ENCODE peak calls at places on chromosomes 4 and X, in four cellular contexts. One of them, this sample, is unnamed.

GRCh38 chr4:63619771-63620170 is 789.5 kb downstream of the TECRL start:
- DNase-seq in GM12878: no peak
- DNase-seq in K562: no peak
- DNase-seq in HepG2: no peak
- DNase-seq in this sample: no peak

GRCh38 chrX:10231461-10231860 is 74.7 kb downstream of the CLCN4 start:
- DNase-seq in GM12878: no peak
- DNase-seq in HepG2: no peak
- DNase-seq in K562: no peak
- DNase-seq in this sample: no peak

GRCh38 chr4:66794635-66795034 is 750.7 kb downstream of the CENPC start:
- DNase-seq in K562: no peak
- DNase-seq in GM12878: no peak
- DNase-seq in HepG2: no peak
- DNase-seq in this sample: no peak

GRCh38 chr4:13515268-13515667 is 29.0 kb downstream of the NKX3-2 start:
- DNase-seq in HepG2: no peak
- DNase-seq in GM12878: no peak
- DNase-seq in K562: no peak
- DNase-seq in this sample: no peak

GRCh38 chrX:110041980-110042379 is 39.1 kb downstream of the TMEM164 start:
- DNase-seq in GM12878: no peak
- DNase-seq in K562: no peak
- DNase-seq in HepG2: no peak
- DNase-seq in this sample: no peak

GRCh38 chrX:109632906-109633504 is 8.0 kb upstream of the KCNE5 start:
- DNase-seq in GM12878: no peak
- DNase-seq in K562: peak
- DNase-seq in HepG2: no peak
- DNase-seq in this sample: peak

GRCh38 chr4:147591048-147591577 is 26.1 kb upstream of the TMEM184C start:
- DNase-seq in K562: no peak
- DNase-seq in HepG2: no peak
- DNase-seq in GM12878: no peak
- DNase-seq in this sample: no peak

GRCh38 chrX:118315529-118315928 is 30.4 kb upstream of the WDR44 start:
- DNase-seq in GM12878: no peak
- DNase-seq in HepG2: no peak
- DNase-seq in K562: no peak
- DNase-seq in this sample: no peak

GRCh38 chr4:87042986-87043820 is 108.4 kb downstream of the AFF1 start:
- DNase-seq in GM12878: no peak
- DNase-seq in HepG2: no peak
- DNase-seq in K562: no peak
- DNase-seq in this sample: no peak

GRCh38 chrX:17590892-17591740 is 146.2 kb upstream of the SCML1 start:
- DNase-seq in HepG2: peak
- DNase-seq in GM12878: no peak
- DNase-seq in K562: peak
- DNase-seq in this sample: peak

GRCh38 chr4:102638621-102639020 is 122.1 kb downstream of the MANBA start:
- DNase-seq in GM12878: no peak
- DNase-seq in K562: no peak
- DNase-seq in HepG2: no peak
- DNase-seq in this sample: no peak

GRCh38 chrX:34638116-34638515 is 19.0 kb downstream of the TMEM47 start:
- DNase-seq in K562: peak
- DNase-seq in HepG2: peak
- DNase-seq in GM12878: no peak
- DNase-seq in this sample: no peak

GRCh38 chr4:1462768-1463075 is 56.5 kb upstream of the NKX1-1 start:
- DNase-seq in HepG2: no peak
- DNase-seq in K562: no peak
- DNase-seq in GM12878: no peak
- DNase-seq in this sample: no peak

GRCh38 chrX:31258163-31258562 is 186.3 kb upstream of the FTHL17 start:
- DNase-seq in GM12878: no peak
- DNase-seq in HepG2: no peak
- DNase-seq in K562: no peak
- DNase-seq in this sample: no peak

GRCh38 chrX:129139837-129140679 is 383.2 kb downstream of the SMARCA1 start:
- DNase-seq in K562: no peak
- DNase-seq in HepG2: peak
- DNase-seq in GM12878: no peak
- DNase-seq in this sample: no peak

GRCh38 chr4:184432127-184432922 is 42.0 kb downstream of the IRF2 start:
- DNase-seq in GM12878: no peak
- DNase-seq in HepG2: no peak
- DNase-seq in K562: no peak
- DNase-seq in this sample: no peak

DNA sequence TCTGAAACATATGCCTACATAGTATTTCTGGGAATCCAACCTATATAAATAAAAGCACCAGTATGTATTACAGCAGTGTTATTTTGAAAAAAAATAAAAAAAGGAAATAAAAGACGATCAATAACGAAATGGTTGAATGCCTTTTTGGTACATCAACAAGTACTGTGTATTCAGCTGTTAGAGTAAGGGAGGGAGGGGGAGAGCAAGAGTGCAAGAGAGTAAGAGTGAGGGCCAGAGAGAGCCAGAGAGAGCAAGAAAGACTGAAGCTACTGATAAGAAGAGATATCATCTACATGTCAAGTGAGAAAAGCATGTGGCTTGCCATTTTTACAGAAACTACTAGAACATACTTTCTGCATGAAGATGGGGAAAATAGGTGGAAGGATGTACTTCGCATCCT is 1.8 kb downstream of the SPIN4 start:
- DNase-seq in K562: no peak
- DNase-seq in HepG2: no peak
- DNase-seq in GM12878: no peak
- DNase-seq in this sample: no peak
- TF ChIP-seq ETV6 in K562: no peak
- TF ChIP-seq ETV6 in HepG2: no peak
- TF ChIP-seq ETV6 in GM12878: no peak
- TF ChIP-seq ETV6 in this sample: no peak

GRCh38 chr4:80196259-80197131 is 808 bp upstream of the PRDM8 start:
- DNase-seq in GM12878: no peak
- DNase-seq in HepG2: no peak
- DNase-seq in K562: no peak
- DNase-seq in this sample: peak
- TF ChIP-seq ETV6 in GM12878: no peak
- TF ChIP-seq ETV6 in HepG2: no peak
- TF ChIP-seq ETV6 in K562: no peak
- TF ChIP-seq ETV6 in this sample: no peak

GRCh38 chr4:133464311-133464710 is 315.2 kb downstream of the PCDH10 start:
- DNase-seq in K562: no peak
- DNase-seq in HepG2: no peak
- DNase-seq in GM12878: no peak
- DNase-seq in this sample: no peak
- TF ChIP-seq ETV6 in K562: no peak
- TF ChIP-seq ETV6 in HepG2: no peak
- TF ChIP-seq ETV6 in GM12878: no peak
- TF ChIP-seq ETV6 in this sample: no peak

GRCh38 chr4:118327554-118328241 is 25.1 kb downstream of the PRSS12 start:
- DNase-seq in K562: no peak
- DNase-seq in GM12878: no peak
- DNase-seq in HepG2: no peak
- DNase-seq in this sample: no peak
- TF ChIP-seq ETV6 in K562: no peak
- TF ChIP-seq ETV6 in GM12878: no peak
- TF ChIP-seq ETV6 in HepG2: no peak
- TF ChIP-seq ETV6 in this sample: no peak

GRCh38 chr4:10085386-10085785 is 31.2 kb downstream of the WDR1 start:
- DNase-seq in GM12878: no peak
- DNase-seq in K562: no peak
- DNase-seq in HepG2: no peak
- DNase-seq in this sample: no peak
- TF ChIP-seq ETV6 in GM12878: no peak
- TF ChIP-seq ETV6 in K562: no peak
- TF ChIP-seq ETV6 in HepG2: no peak
- TF ChIP-seq ETV6 in this sample: no peak

GRCh38 chrX:13428055-13428786 is 108.4 kb upstream of the ATXN3L start:
- DNase-seq in HepG2: no peak
- DNase-seq in K562: no peak
- DNase-seq in GM12878: no peak
- DNase-seq in this sample: peak

GRCh38 chrX:13427441-13428054 is 107.7 kb upstream of the ATXN3L start:
- DNase-seq in GM12878: no peak
- DNase-seq in HepG2: no peak
- DNase-seq in K562: peak
- DNase-seq in this sample: no peak

GRCh38 chrX:13432376-13432775 is 112.5 kb upstream of the ATXN3L start:
- DNase-seq in K562: no peak
- DNase-seq in HepG2: no peak
- DNase-seq in GM12878: no peak
- DNase-seq in this sample: no peak

GRCh38 chrX:13430136-13430827 is 110.4 kb upstream of the ATXN3L start:
- DNase-seq in GM12878: no peak
- DNase-seq in HepG2: no peak
- DNase-seq in K562: peak
- DNase-seq in this sample: no peak

GRCh38 chrX:13432776-13433605 is 113.1 kb upstream of the ATXN3L start:
- DNase-seq in GM12878: no peak
- DNase-seq in HepG2: no peak
- DNase-seq in K562: no peak
- DNase-seq in this sample: no peak
- TF ChIP-seq ETV6 in GM12878: no peak
- TF ChIP-seq ETV6 in HepG2: no peak
- TF ChIP-seq ETV6 in K562: no peak
- TF ChIP-seq ETV6 in this sample: no peak

GRCh38 chrX:149365552-149365951 is 139.6 kb downstream of the IDS start:
- DNase-seq in K562: no peak
- DNase-seq in HepG2: peak
- DNase-seq in GM12878: no peak
- DNase-seq in this sample: no peak

GRCh38 chrX:149370097-149370496 is 135.0 kb downstream of the IDS start:
- DNase-seq in K562: no peak
- DNase-seq in GM12878: no peak
- DNase-seq in HepG2: no peak
- DNase-seq in this sample: no peak

GRCh38 chrX:149365061-149365460 is 140.0 kb downstream of the IDS start:
- DNase-seq in K562: no peak
- DNase-seq in HepG2: peak
- DNase-seq in GM12878: no peak
- DNase-seq in this sample: no peak
- TF ChIP-seq ETV6 in K562: no peak
- TF ChIP-seq ETV6 in HepG2: no peak
- TF ChIP-seq ETV6 in GM12878: no peak
- TF ChIP-seq ETV6 in this sample: no peak

DNA sequence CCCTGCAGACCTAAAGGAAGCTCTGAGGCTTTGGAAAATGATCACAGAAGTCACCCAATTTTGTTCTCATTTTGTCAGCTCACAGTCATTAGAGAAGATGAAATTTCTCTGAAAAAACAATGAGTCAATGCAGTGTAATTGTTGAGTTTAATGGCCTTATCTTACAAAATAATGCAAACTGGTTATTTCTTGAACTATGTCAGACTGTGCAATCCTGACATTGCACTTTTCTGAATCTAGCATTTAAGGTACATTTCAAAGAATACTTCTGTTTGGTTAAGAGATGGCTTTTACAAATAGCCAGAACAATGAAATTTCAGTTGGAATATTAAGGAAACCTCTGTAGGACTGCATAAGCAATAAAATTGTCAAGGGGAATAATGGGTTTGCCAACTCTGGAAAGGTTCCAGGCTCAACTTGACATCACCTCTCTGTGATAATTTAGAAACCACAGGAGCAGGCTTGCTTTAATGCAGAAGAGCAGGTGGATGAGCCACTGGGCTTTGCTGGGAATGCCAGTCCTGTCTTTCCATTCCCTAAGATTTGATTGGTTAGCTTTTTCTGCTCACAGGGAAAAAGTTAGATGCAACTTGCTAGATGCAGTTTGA is 222.8 kb downstream of the FRMPD4 start:
- DNase-seq in K562: no peak
- DNase-seq in HepG2: no peak
- DNase-seq in GM12878: no peak
- DNase-seq in this sample: no peak
- TF ChIP-seq ETV6 in K562: no peak
- TF ChIP-seq ETV6 in HepG2: no peak
- TF ChIP-seq ETV6 in GM12878: no peak
- TF ChIP-seq ETV6 in this sample: no peak

GRCh38 chr4:8591626-8592365 is 769 bp upstream of the CPZ start:
- DNase-seq in K562: no peak
- DNase-seq in HepG2: no peak
- DNase-seq in GM12878: no peak
- DNase-seq in this sample: no peak

GRCh38 chr4:8589831-8590545 is 2.6 kb upstream of the CPZ start:
- DNase-seq in K562: no peak
- DNase-seq in HepG2: no peak
- DNase-seq in GM12878: no peak
- DNase-seq in this sample: no peak

GRCh38 chr4:8591114-8591513 is 1.5 kb upstream of the CPZ start:
- DNase-seq in K562: no peak
- DNase-seq in HepG2: no peak
- DNase-seq in GM12878: no peak
- DNase-seq in this sample: no peak

GRCh38 chr4:8589336-8589735 is 3.2 kb upstream of the CPZ start:
- DNase-seq in HepG2: no peak
- DNase-seq in GM12878: no peak
- DNase-seq in K562: no peak
- DNase-seq in this sample: no peak

DNA sequence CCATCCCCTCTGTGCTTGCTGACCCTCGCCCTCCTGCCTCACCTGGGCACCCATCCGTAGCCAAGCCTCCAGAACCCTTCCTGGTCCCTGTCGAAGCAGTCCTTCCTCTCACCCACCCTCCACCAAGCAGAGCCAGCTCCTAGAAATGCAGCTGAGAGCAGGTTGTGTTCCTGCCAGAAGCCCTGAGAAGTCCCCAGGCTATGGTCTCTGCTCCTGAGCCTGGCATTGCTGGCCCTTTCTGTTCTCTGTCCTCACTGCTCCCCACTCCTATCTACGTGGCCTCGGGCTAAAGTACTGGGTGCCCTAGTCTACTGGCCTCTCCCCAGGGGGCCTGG is 2.1 kb upstream of the CPZ start:
- DNase-seq in GM12878: no peak
- DNase-seq in HepG2: no peak
- DNase-seq in K562: no peak
- DNase-seq in this sample: no peak
- TF ChIP-seq ETV6 in GM12878: no peak
- TF ChIP-seq ETV6 in HepG2: no peak
- TF ChIP-seq ETV6 in K562: no peak
- TF ChIP-seq ETV6 in this sample: no peak

This sample was measured in WTC11.